ENCODE peak calls at places on chromosomes 1 and 21, in five cellular contexts. L, H, I, F and C are unnamed samples.

GRCh38 chr21:38054334-38054733 is 138.1 kb upstream of the KCNJ6 start:
- DNase-seq in L (no peak), H (no peak), I (no peak), F (no peak), C (no peak)

GRCh38 chr1:61285371-61285885 is 203.1 kb downstream of the NFIA start:
- DNase-seq in L (no peak), H (no peak), I (no peak), F (no peak), C (no peak)

GRCh38 chr1:209926045-209926444 is 12.0 kb upstream of the SYT14 start:
- DNase-seq in L (no peak), H (no peak), I (no peak), F (no peak), C (no peak)

GRCh38 chr1:8813991-8814390 is 3.4 kb downstream of the RERE start:
- DNase-seq in L (no peak), H (no peak), I (no peak), F (no peak), C (no peak)

GRCh38 chr1:147618077-147618569 is 52.2 kb downstream of the ACP6 start:
- DNase-seq in L (no peak), H (no peak), I (no peak), F (no peak), C (no peak)

GRCh38 chr1:171788696-171789095 is 7.2 kb downstream of the METTL13 start:
- DNase-seq in L (no peak), H (no peak), I (no peak), F (no peak), C (no peak)

GRCh38 chr1:183609313-183609712 is 19.1 kb upstream of the NCF2 start:
- DNase-seq in L (peak; percentile 54), H (peak; percentile 90), I (peak; percentile 67), F (peak; percentile 70), C (no peak)

GRCh38 chr21:34886554-34887385 is 162.3 kb downstream of the RUNX1 start:
- DNase-seq in L (peak; percentile 34), H (peak; percentile 90), I (no peak), F (peak; percentile 58), C (no peak)

GRCh38 chr1:156693858-156694562 is 11.4 kb downstream of the CRABP2 start:
- DNase-seq in L (no peak), H (no peak), I (peak; percentile 34), F (no peak), C (no peak)
- TF ChIP-seq POLR2A in L (no peak), H (no peak), I (no peak), F (no peak), C (no peak)

DNA sequence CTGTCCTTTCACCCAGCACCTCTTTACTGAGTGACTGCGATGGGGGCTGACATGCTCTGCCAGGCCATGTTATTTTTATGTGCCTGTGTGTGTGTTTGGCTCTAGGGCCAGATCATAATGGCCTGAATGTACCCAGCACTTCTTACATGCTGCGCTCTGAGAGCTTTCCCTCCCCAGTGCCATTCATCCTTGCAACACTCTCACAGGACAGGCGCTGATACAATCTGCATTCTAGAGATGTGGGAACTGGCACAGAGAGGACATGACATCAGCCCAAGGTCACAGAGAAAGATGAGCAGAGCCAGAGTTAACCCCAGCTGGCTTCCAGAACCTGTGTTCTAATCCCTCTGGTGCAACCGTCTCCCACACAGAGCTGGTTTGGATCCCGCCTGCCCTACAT is 54.5 kb downstream of the ARHGEF10L start:
- DNase-seq in L (no peak), H (no peak), I (no peak), F (no peak), C (no peak)
- TF ChIP-seq POLR2A in L (no peak), H (no peak), I (no peak), F (no peak), C (no peak)

DNA sequence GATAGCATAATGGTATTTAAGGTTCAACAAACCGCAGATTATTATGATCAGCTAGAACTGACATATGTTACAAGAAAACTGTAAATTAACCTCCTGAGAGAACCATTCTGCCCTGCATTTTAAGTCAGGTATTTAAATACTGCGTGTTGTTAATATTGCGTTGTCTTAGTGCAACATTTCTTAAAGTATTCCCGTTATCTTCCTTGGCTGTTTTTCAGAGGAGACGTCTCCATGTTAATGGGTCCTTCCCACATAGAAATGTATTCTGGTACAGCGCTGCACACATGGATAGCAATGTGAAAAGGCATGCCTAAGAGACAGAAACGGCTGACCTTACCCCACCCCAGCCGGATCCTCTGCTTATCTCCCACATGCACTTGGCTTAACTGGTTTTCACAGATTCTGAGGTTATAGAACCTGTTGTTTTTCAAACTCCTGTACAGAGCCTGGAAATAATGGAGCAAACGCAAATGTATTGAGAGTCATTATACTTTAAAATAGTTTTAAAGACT is 22.8 kb upstream of the DEGS1 start:
- DNase-seq in L (no peak), H (no peak), I (no peak), F (no peak), C (no peak)
- TF ChIP-seq POLR2A in L (no peak), H (no peak), I (no peak), F (no peak), C (no peak)

DNA sequence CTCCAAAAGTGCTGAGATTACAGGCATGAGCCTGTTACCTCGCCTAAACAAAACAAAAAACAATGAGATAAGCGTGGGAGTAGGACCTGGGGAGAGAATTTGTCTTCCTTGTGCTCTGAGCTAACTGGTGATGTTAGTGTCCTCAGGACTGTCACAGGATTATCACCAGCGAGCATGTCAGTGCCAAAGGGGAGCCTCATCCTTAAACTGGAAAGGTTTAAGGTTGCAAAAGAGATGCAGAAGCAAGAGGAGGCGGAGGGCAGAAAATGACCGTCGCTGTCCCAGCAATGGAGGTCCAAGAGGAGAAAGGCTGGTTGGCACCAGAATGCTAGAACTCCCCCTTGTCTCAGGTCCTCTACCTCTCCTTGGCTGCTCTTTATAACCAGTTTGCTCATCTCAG is 3.9 kb downstream of the SYPL2 start:
- DNase-seq in L (no peak), H (no peak), I (no peak), F (no peak), C (no peak)
- TF ChIP-seq POLR2A in L (no peak), H (no peak), I (no peak), F (no peak), C (no peak)

DNA sequence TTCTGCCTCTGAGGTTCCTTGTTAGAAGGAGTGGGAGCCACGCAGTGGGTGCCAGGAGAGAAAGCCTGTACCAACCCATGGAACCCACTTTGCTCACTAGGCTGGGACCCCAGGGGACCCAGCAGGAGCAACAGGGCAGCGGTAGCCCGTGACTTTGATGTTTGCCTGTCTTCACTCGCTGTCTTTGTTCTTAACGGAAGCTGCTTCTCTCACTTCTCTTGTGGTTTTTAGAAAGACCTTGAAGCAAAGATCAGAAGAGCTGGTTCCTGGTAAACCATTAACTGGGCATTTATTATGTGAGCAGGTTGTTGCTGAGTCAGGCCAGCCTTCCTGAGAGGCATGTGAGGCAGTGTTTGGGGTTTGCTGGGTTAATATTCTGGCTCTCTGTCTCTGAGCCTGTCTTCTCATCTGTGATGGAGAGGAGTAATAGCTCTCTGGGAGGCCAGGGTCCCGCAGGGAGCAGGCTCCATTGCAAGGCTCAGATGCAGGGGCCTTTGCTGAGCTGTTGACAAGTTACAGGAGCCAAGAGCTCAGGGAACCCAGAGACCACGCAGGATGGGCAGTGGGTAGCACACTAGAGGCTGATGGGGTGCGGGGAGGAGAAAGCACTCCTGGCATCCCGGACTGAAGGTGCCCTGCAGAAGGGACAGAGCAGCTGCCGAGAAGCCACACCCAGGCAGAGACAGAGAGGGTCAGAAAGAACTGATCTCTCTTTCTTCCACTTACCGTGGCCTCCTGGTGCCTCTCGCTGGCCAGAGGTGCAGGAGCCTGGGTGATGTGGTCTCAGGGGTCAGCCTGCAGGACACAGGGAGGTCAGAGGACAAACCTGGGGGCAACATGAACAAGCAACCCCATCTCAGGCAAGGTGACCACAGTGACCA is 367.5 kb upstream of the C1orf174 start:
- DNase-seq in L (no peak), H (no peak), I (peak; percentile 27), F (no peak), C (no peak)
- TF ChIP-seq POLR2A in L (no peak), H (no peak), I (no peak), F (no peak), C (no peak)

GRCh38 chr1:41019353-41019745 is 2.2 kb downstream of the SLFNL1 start:
- DNase-seq in L (no peak), H (peak; percentile 54), I (no peak), F (no peak), C (no peak)

GRCh38 chr1:41020109-41020576 is 1.4 kb downstream of the SLFNL1 start:
- DNase-seq in L (no peak), H (no peak), I (no peak), F (no peak), C (no peak)

GRCh38 chr1:41017141-41018024 is 4.1 kb downstream of the SLFNL1 start:
- DNase-seq in L (no peak), H (peak; percentile 81), I (no peak), F (no peak), C (no peak)

GRCh38 chr1:41015894-41016470 is 5.5 kb downstream of the SLFNL1 start:
- DNase-seq in L (no peak), H (peak; percentile 82), I (no peak), F (no peak), C (no peak)

GRCh38 chr1:41018039-41018438 is 3.5 kb downstream of the SLFNL1 start:
- DNase-seq in L (no peak), H (peak; percentile 77), I (no peak), F (no peak), C (no peak)
- TF ChIP-seq POLR2A in L (no peak), H (no peak), I (no peak), F (no peak), C (no peak)